ENCODE peak calls at places on chromosomes 5 and 9, in four cellular contexts. F is H1, B is K562, Z is WTC11. D is an unnamed sample.

GRCh38 chr9:89719202-89719601 is 114.4 kb downstream of the GADD45G start:
- DNase-seq in F (no peak), Z (no peak), B (no peak), D (no peak)

GRCh38 chr5:39189297-39189955 is 29.9 kb downstream of the FYB1 start:
- DNase-seq in Z (no peak), B (no peak), F (no peak), D (no peak)

GRCh38 chr9:92406506-92406905 is 2.1 kb upstream of the OGN start:
- DNase-seq in F (no peak), Z (no peak), B (peak), D (no peak)

GRCh38 chr5:15695171-15695676 is 195.2 kb downstream of the FBXL7 start:
- DNase-seq in Z (no peak), B (no peak), F (no peak), D (no peak)

GRCh38 chr5:118611332-118611945 is 376.9 kb downstream of the DTWD2 start:
- DNase-seq in F (no peak), B (peak), Z (peak), D (peak)

GRCh38 chr5:54651482-54652076 is 134.0 kb downstream of the SNX18 start:
- DNase-seq in F (no peak), B (no peak), Z (no peak), D (peak)

GRCh38 chr5:138460032-138460693 is 5.1 kb upstream of the EGR1 start:
- DNase-seq in Z (no peak), B (peak), F (no peak), D (no peak)

GRCh38 chr5:172235132-172235780 is 41.3 kb downstream of the EFCAB9 start:
- DNase-seq in B (no peak), F (no peak), Z (no peak), D (no peak)

GRCh38 chr5:135028791-135029467 is 5.1 kb downstream of the PITX1 start:
- DNase-seq in B (no peak), Z (peak), F (no peak), D (peak)

GRCh38 chr9:22214497-22215031 is 205.5 kb upstream of the CDKN2B start:
- DNase-seq in F (no peak), Z (no peak), B (no peak), D (no peak)

GRCh38 chr9:15390200-15390599 is 32.5 kb upstream of the SNAPC3 start:
- DNase-seq in Z (no peak), F (no peak), B (no peak), D (no peak)

GRCh38 chr5:129904667-129905466 is 602 bp downstream of the CHSY3 start:
- DNase-seq in F (no peak), B (no peak), Z (peak), D (peak)

GRCh38 chr9:121954477-121955175 is 138.5 kb downstream of the TTLL11 start:
- DNase-seq in B (no peak), F (no peak), Z (no peak), D (peak)

GRCh38 chr5:79297661-79298060 is 61.7 kb downstream of the JMY start:
- DNase-seq in F (no peak), Z (no peak), B (peak), D (no peak)

GRCh38 chr5:2569201-2569600 is 182.3 kb downstream of the IRX2 start:
- DNase-seq in B (no peak), Z (no peak), F (no peak), D (no peak)

GRCh38 chr5:143248822-143249579 is 154.5 kb downstream of the NR3C1 start:
- DNase-seq in Z (no peak), B (peak), F (no peak), D (no peak)

GRCh38 chr9:106277931-106278330 is 583.6 kb downstream of the TMEM38B start:
- DNase-seq in F (no peak), Z (no peak), B (no peak), D (no peak)

GRCh38 chr5:142100307-142100706 is 8.3 kb upstream of the NDFIP1 start:
- DNase-seq in B (no peak), Z (no peak), F (no peak), D (no peak)

GRCh38 chr5:15266265-15266664 is 233.7 kb upstream of the FBXL7 start:
- DNase-seq in F (no peak), B (no peak), Z (no peak), D (no peak)

GRCh38 chr9:35489313-35490154 is at the start of gene RUSC2:
- DNase-seq in F (peak), Z (peak), B (peak), D (peak)

GRCh38 chr5:79484731-79485130 is 29.2 kb downstream of the HOMER1 start:
- DNase-seq in B (no peak), F (no peak), Z (no peak), D (no peak)

GRCh38 chr5:138974227-138975063 is 99.3 kb upstream of the LRRTM2 start:
- DNase-seq in Z (no peak), B (peak), F (no peak), D (no peak)

GRCh38 chr5:134114886-134115805 is 665 bp downstream of the TCF7 start:
- DNase-seq in B (peak), Z (peak), F (no peak), D (peak)

GRCh38 chr9:23829580-23830458 is 3.8 kb upstream of the ELAVL2 start:
- DNase-seq in F (no peak), Z (no peak), B (no peak), D (no peak)

GRCh38 chr5:7917130-7918123 is 48.5 kb downstream of the MTRR start:
- DNase-seq in F (no peak), Z (no peak), B (no peak), D (no peak)

GRCh38 chr5:7910738-7911428 is 41.9 kb downstream of the MTRR start:
- DNase-seq in F (no peak), Z (no peak), B (no peak), D (no peak)

GRCh38 chr5:7916171-7916804 is 47.3 kb downstream of the MTRR start:
- DNase-seq in F (no peak), Z (no peak), B (no peak), D (no peak)
- TF ChIP-seq TEAD4 in F (no peak), Z (no peak), B (no peak), D (no peak)

GRCh38 chr5:431711-432050 is 11.3 kb upstream of the EXOC3 start:
- DNase-seq in F (no peak), B (no peak), Z (no peak), D (no peak)

GRCh38 chr5:429453-430188 is 13.4 kb upstream of the EXOC3 start:
- DNase-seq in F (no peak), Z (no peak), B (no peak), D (no peak)

GRCh38 chr5:431001-431710 is 11.8 kb upstream of the EXOC3 start:
- DNase-seq in Z (peak), B (peak), F (peak), D (peak)

GRCh38 chr5:428754-429452 is 14.1 kb upstream of the EXOC3 start:
- DNase-seq in Z (no peak), F (no peak), B (no peak), D (no peak)

DNA sequence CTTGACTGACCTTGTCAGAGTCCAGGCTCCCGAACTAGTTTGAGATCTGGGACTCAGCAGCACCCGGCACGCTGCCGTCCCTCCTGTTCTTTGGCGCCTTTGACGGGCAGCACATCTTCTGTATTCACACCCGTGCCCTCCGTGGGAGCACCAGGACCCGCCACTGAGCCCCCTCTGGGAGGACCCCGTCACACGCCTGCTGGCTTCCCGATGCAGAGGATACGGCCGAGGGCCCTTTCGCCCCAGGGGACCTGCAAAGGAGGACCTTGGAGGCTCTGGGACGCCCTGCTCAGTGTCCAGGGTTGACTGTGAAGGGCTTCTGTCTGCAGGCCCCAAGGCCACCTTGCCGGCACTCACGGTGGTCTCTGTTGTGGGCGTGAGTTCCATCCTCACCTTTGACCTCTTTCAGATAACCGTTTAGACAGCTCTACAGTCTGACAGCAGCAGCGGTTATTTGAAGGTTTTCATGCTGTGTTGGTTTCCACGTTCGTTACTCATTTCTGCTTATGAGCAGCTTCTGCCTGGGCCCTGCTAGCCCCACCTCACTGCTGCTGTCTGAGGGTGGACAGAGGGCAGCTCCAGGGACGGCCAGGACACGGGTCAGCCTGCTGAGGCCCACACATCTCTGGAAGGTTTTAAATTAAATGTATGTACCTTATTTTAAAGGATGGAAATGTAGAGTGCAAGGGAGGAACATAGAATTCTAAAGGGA is 12.6 kb upstream of the EXOC3 start:
- DNase-seq in B (no peak), Z (no peak), F (no peak), D (no peak)
- TF ChIP-seq TEAD4 in B (no peak), Z (no peak), F (no peak), D (no peak)

DNA sequence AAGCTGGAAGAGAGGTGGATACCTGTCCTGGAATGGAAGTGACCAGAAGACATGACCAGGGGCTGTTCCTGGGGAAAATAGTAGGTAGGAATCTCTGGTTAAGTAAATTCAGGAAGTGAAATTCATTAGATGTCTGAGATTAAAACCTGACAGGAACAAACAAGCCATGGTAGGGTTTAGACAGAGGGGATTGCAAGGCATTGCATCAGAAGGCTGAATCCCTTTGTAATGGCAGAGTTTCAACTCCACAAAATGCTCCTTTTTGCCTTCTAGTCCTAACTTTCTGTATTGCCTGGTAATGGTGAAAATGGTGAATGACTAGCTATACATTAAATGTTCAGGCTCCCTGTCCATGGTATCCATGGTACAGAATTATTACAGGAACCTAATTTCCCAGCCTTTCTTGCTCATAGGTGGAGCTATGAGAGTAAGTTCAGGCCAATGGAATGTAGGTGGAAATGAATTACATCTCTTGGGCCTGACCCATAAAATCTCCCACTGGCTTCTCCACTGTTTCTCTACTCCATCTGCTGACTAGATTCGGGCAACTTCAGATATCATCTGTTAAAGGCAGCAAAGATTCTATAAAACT is 113.4 kb upstream of the CNTLN start:
- DNase-seq in Z (no peak), F (no peak), B (no peak), D (no peak)
- TF ChIP-seq TEAD4 in Z (no peak), F (no peak), B (no peak), D (no peak)

GRCh38 chr9:130539473-130540223 is 39.7 kb upstream of the FUBP3 start:
- DNase-seq in F (no peak), Z (no peak), B (no peak), D (no peak)
- TF ChIP-seq TEAD4 in F (no peak), Z (no peak), B (no peak), D (no peak)

D was measured in SK-N-SH.